ENCODE peak calls at places on chromosome 7, in nine cellular contexts. One of them, this sample, is unnamed.

GRCh38 chr7:121741896-121742295 is 131.1 kb upstream of the PTPRZ1 start:
- DNase-seq in activated T-cell treated with anti-CD3 and anti-CD28 coated beads for 1 hour: no peak
- DNase-seq in right cardiac atrium: no peak
- DNase-seq in SJSA1: no peak
- DNase-seq in KBM-7: no peak
- DNase-seq in left ventricle myocardium inferior: no peak
- DNase-seq in HS-27A: no peak
- DNase-seq in astrocyte of the spinal cord: peak; percentile 40
- DNase-seq in GOT3: no peak
- DNase-seq in this sample: no peak

GRCh38 chr7:1400351-1400750 is 58.9 kb downstream of the MICALL2 start:
- DNase-seq in activated T-cell treated with anti-CD3 and anti-CD28 coated beads for 1 hour: no peak
- DNase-seq in right cardiac atrium: no peak
- DNase-seq in SJSA1: no peak
- DNase-seq in KBM-7: no peak
- DNase-seq in left ventricle myocardium inferior: no peak
- DNase-seq in HS-27A: no peak
- DNase-seq in astrocyte of the spinal cord: no peak
- DNase-seq in GOT3: no peak
- DNase-seq in this sample: no peak

GRCh38 chr7:15158141-15158810 is 255.7 kb upstream of the DGKB start:
- DNase-seq in activated T-cell treated with anti-CD3 and anti-CD28 coated beads for 1 hour: no peak
- DNase-seq in right cardiac atrium: no peak
- DNase-seq in SJSA1: no peak
- DNase-seq in KBM-7: no peak
- DNase-seq in left ventricle myocardium inferior: no peak
- DNase-seq in HS-27A: no peak
- DNase-seq in astrocyte of the spinal cord: no peak
- DNase-seq in GOT3: no peak
- DNase-seq in this sample: no peak

GRCh38 chr7:1912472-1913289 is 242.6 kb downstream of the ELFN1 start:
- DNase-seq in activated T-cell treated with anti-CD3 and anti-CD28 coated beads for 1 hour: no peak
- DNase-seq in right cardiac atrium: peak; percentile 72
- DNase-seq in SJSA1: peak; percentile 88
- DNase-seq in KBM-7: no peak
- DNase-seq in left ventricle myocardium inferior: peak; percentile 56
- DNase-seq in HS-27A: no peak
- DNase-seq in astrocyte of the spinal cord: peak; percentile 91
- DNase-seq in GOT3: no peak
- DNase-seq in this sample: no peak

GRCh38 chr7:107982463-107982862 is 20.5 kb downstream of the LAMB1 start:
- DNase-seq in activated T-cell treated with anti-CD3 and anti-CD28 coated beads for 1 hour: no peak
- DNase-seq in right cardiac atrium: no peak
- DNase-seq in SJSA1: no peak
- DNase-seq in KBM-7: no peak
- DNase-seq in left ventricle myocardium inferior: no peak
- DNase-seq in HS-27A: no peak
- DNase-seq in astrocyte of the spinal cord: no peak
- DNase-seq in GOT3: no peak
- DNase-seq in this sample: no peak

GRCh38 chr7:29116361-29116760 is 30.0 kb downstream of the CPVL start:
- DNase-seq in activated T-cell treated with anti-CD3 and anti-CD28 coated beads for 1 hour: no peak
- DNase-seq in right cardiac atrium: no peak
- DNase-seq in SJSA1: no peak
- DNase-seq in KBM-7: no peak
- DNase-seq in left ventricle myocardium inferior: no peak
- DNase-seq in HS-27A: no peak
- DNase-seq in astrocyte of the spinal cord: no peak
- DNase-seq in GOT3: no peak
- DNase-seq in this sample: no peak

GRCh38 chr7:77308792-77309191 is 107.4 kb downstream of the GSAP start:
- DNase-seq in activated T-cell treated with anti-CD3 and anti-CD28 coated beads for 1 hour: no peak
- DNase-seq in right cardiac atrium: peak; percentile 63
- DNase-seq in SJSA1: no peak
- DNase-seq in KBM-7: no peak
- DNase-seq in left ventricle myocardium inferior: no peak
- DNase-seq in HS-27A: no peak
- DNase-seq in astrocyte of the spinal cord: no peak
- DNase-seq in GOT3: no peak
- DNase-seq in this sample: no peak

GRCh38 chr7:36871863-36872262 is 147.6 kb upstream of the AOAH start:
- DNase-seq in activated T-cell treated with anti-CD3 and anti-CD28 coated beads for 1 hour: no peak
- DNase-seq in right cardiac atrium: no peak
- DNase-seq in SJSA1: no peak
- DNase-seq in KBM-7: peak; percentile 28
- DNase-seq in left ventricle myocardium inferior: no peak
- DNase-seq in HS-27A: no peak
- DNase-seq in astrocyte of the spinal cord: no peak
- DNase-seq in GOT3: no peak
- DNase-seq in this sample: no peak

This sample was measured in SW 1271.